ENCODE peak calls at places on chromosomes 16 and 17, in six cellular contexts. P is IMR-90, L is HCT116, K is choroid plexus epithelial cell, N is fibroblast of pulmonary artery, B is breast epithelium. D is an unnamed sample.

GRCh38 chr17:31581022-31581483 is 189.6 kb downstream of the RAB11FIP4 start:
- DNase-seq in P (peak), L (no peak), K (peak), N (peak), B (peak), D (no peak)

GRCh38 chr16:85136705-85137322 is 24.5 kb upstream of the CIBAR2 start:
- DNase-seq in P (no peak), L (no peak), K (peak), N (peak), B (no peak), D (no peak)

GRCh38 chr17:27940503-27940902 is 47.3 kb upstream of the LYRM9 start:
- DNase-seq in P (no peak), L (no peak), K (no peak), N (no peak), B (no peak), D (no peak)

GRCh38 chr16:77657016-77657415 is 65.3 kb upstream of the NUDT7 start:
- DNase-seq in P (peak), L (peak), K (peak), N (peak), B (no peak), D (no peak)

GRCh38 chr17:607341-608060 is 107.1 kb downstream of the VPS53 start:
- DNase-seq in P (peak), L (no peak), K (no peak), N (no peak), B (no peak), D (no peak)

GRCh38 chr17:4808378-4808767 is 1.4 kb downstream of the PLD2 start:
- DNase-seq in P (no peak), L (no peak), K (no peak), N (no peak), B (peak), D (no peak)

GRCh38 chr17:75872434-75873351 is 5.7 kb downstream of the TRIM47 start:
- DNase-seq in P (peak), L (no peak), K (peak), N (peak), B (peak), D (no peak)

GRCh38 chr17:80773243-80773991 is 218.2 kb upstream of the CHMP6 start:
- DNase-seq in P (peak), L (no peak), K (no peak), N (no peak), B (no peak), D (no peak)

GRCh38 chr16:10590342-10590741 is 9.9 kb upstream of the EMP2 start:
- DNase-seq in P (no peak), L (no peak), K (no peak), N (no peak), B (no peak), D (no peak)

GRCh38 chr16:80824623-80825364 is 20.4 kb upstream of the CDYL2 start:
- DNase-seq in P (peak), L (peak), K (peak), N (peak), B (no peak), D (no peak)

GRCh38 chr16:81521141-81521626 is 76.6 kb downstream of the CMIP start:
- DNase-seq in P (no peak), L (no peak), K (no peak), N (no peak), B (no peak), D (no peak)

GRCh38 chr16:54931041-54931756 is 534 bp downstream of the IRX5 start:
- DNase-seq in P (no peak), L (no peak), K (peak), N (no peak), B (no peak), D (peak)

GRCh38 chr17:43976956-43977837 is 23.5 kb upstream of the PYY start:
- DNase-seq in P (no peak), L (no peak), K (no peak), N (no peak), B (no peak), D (no peak)

GRCh38 chr17:1553354-1554266 is 9.0 kb downstream of the PITPNA start:
- DNase-seq in P (no peak), L (no peak), K (no peak), N (no peak), B (no peak), D (no peak)

GRCh38 chr17:38554430-38555350 is 51.1 kb downstream of the SRCIN1 start:
- DNase-seq in P (peak), L (no peak), K (peak), N (peak), B (no peak), D (no peak)

GRCh38 chr16:2188395-2188794 is 8.0 kb downstream of the CASKIN1 start:
- DNase-seq in P (no peak), L (no peak), K (no peak), N (no peak), B (no peak), D (no peak)

GRCh38 chr16:12024429-12024828 is 47.9 kb downstream of the SNX29 start:
- DNase-seq in P (no peak), L (no peak), K (no peak), N (no peak), B (no peak), D (no peak)

GRCh38 chr16:2428051-2428786 is 1.0 kb upstream of the CCNF start:
- DNase-seq in P (no peak), L (no peak), K (peak), N (peak), B (no peak), D (no peak)

GRCh38 chr16:81214745-81215166 is 23.7 kb upstream of the BCO1 start:
- DNase-seq in P (peak), L (peak), K (peak), N (peak), B (no peak), D (no peak)

GRCh38 chr17:4600563-4600962 is 16.2 kb downstream of the SMTNL2 start:
- DNase-seq in P (no peak), L (no peak), K (no peak), N (no peak), B (no peak), D (no peak)

GRCh38 chr17:9356488-9356911 is 219.1 kb downstream of the STX8 start:
- DNase-seq in P (no peak), L (no peak), K (no peak), N (no peak), B (no peak), D (no peak)

GRCh38 chr17:17073627-17074521 is 31.6 kb downstream of the MPRIP start:
- DNase-seq in P (peak), L (no peak), K (peak), N (no peak), B (peak), D (no peak)

DNA sequence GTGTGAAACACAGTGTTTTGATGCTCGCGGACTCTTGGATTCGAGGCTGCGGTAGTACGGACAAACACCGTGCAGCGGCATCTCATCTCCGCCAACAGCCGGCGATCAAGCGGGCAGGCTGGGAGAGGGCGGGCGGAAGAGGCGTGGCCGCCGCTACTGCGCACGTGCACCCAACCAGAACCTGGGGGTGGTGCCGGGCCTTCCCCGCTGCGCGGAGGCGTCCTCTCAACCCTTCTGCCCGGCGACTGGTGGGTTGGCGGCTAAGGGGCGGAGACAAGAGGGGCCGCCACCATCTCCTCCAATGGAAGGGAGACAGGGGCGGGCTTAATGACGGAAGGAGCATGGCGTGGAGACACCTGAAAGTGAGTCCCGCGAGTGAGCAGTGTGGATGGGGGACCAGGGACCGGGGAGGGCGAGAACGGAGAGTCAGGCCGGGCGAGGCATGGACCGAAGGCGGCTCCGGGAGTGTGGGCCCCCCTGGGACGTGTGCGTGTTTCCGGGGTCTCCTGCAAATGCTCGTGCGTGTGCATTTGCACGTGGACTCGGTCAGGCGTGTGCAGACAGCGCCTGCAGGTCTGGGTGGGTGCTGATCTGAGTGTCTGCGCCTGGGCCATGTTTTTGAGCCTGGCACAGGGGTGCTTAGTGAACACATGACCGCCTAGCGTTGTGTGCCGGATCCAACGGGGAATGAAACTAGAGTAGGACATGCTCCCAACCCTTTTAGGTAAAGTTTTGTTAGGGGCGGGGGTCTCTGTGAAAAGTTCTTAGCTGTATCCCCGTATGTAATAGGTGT is at the start of gene DHODH:
- DNase-seq in P (peak), L (peak), K (peak), N (peak), B (peak), D (peak)
- TF ChIP-seq CTCF in P (peak), L (no peak), K (no peak), N (no peak), B (no peak), D (peak)

GRCh38 chr17:63446218-63446980 is at the start of gene CYB561:
- DNase-seq in P (peak), L (peak), K (peak), N (peak), B (peak), D (peak)
- TF ChIP-seq CTCF in P (no peak), L (no peak), K (peak), N (no peak), B (no peak), D (peak)

DNA sequence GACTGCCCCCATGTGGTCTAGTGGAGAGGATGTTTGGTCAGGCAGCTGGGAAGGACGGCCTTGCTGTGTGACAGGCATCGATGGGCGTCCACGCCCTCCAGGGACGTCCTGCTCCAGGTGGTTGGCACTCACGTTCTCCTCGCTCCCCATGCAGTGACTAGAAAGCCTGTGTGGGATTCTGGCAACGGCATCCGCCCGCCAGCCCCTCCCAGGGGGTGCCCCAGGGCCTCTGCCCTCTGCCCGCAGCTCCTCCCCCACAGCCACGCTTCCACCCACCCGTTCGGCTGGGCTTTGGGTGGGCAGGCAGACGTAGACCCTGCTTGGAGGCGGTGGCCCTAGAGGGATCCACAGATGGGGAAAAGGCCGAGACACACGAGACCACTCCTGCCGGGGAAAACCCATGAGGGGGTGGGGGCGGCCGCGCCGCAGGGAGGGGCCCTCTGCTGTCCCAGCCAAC is 4.7 kb upstream of the IL17C start:
- DNase-seq in P (peak), L (no peak), K (peak), N (peak), B (no peak), D (no peak)
- TF ChIP-seq CTCF in P (peak), L (peak), K (peak), N (peak), B (no peak), D (peak)

GRCh38 chr17:69235338-69236058 is 6.9 kb upstream of the ABCA10 start:
- DNase-seq in P (peak), L (peak), K (peak), N (peak), B (peak), D (peak)
- TF ChIP-seq CTCF in P (peak), L (peak), K (peak), N (peak), B (peak), D (peak)

GRCh38 chr16:48350716-48351115 is 34.5 kb downstream of the SIAH1 start:
- DNase-seq in P (no peak), L (no peak), K (no peak), N (no peak), B (no peak), D (no peak)
- TF ChIP-seq CTCF in P (no peak), L (no peak), K (no peak), N (no peak), B (no peak), D (no peak)

D was measured in type B pancreatic cell.